ENCODE peak calls at places on chromosomes 7 and 10, in five cellular contexts. V is pancreas, X is mucosa of descending colon, B is astrocyte, G is BE2C. F is an unnamed sample.

GRCh38 chr7:42692609-42693008 is 219.3 kb downstream of the C7orf25 start:
- DNase-seq in B (peak; percentile 34), G (no peak), V (no peak), X (no peak), F (no peak)

GRCh38 chr7:26428571-26428970 is 136.9 kb downstream of the SNX10 start:
- DNase-seq in G (no peak), B (no peak), V (no peak), X (no peak), F (no peak)

GRCh38 chr7:112500619-112501018 is 19.8 kb downstream of the LSMEM1 start:
- DNase-seq in B (no peak), V (no peak), X (no peak), G (no peak), F (no peak)

GRCh38 chr7:29843106-29843505 is 36.8 kb downstream of the WIPF3 start:
- DNase-seq in G (no peak), X (no peak), V (no peak), B (no peak), F (no peak)

GRCh38 chr10:32142646-32143045 is 86.4 kb upstream of the KIF5B start:
- DNase-seq in G (no peak), X (no peak), V (no peak), B (peak; percentile 36), F (no peak)

GRCh38 chr10:102604379-102604960 is 39.8 kb upstream of the TRIM8 start:
- DNase-seq in G (no peak), V (no peak), X (no peak), B (peak; percentile 89), F (peak; percentile 65)

GRCh38 chr7:154931906-154932305 is 71.0 kb downstream of the PAXIP1 start:
- DNase-seq in B (peak; percentile 53), V (no peak), G (no peak), X (no peak), F (no peak)

GRCh38 chr10:12681250-12681649 is 320.3 kb downstream of the CCDC3 start:
- DNase-seq in G (no peak), B (no peak), X (no peak), V (no peak), F (no peak)

DNA sequence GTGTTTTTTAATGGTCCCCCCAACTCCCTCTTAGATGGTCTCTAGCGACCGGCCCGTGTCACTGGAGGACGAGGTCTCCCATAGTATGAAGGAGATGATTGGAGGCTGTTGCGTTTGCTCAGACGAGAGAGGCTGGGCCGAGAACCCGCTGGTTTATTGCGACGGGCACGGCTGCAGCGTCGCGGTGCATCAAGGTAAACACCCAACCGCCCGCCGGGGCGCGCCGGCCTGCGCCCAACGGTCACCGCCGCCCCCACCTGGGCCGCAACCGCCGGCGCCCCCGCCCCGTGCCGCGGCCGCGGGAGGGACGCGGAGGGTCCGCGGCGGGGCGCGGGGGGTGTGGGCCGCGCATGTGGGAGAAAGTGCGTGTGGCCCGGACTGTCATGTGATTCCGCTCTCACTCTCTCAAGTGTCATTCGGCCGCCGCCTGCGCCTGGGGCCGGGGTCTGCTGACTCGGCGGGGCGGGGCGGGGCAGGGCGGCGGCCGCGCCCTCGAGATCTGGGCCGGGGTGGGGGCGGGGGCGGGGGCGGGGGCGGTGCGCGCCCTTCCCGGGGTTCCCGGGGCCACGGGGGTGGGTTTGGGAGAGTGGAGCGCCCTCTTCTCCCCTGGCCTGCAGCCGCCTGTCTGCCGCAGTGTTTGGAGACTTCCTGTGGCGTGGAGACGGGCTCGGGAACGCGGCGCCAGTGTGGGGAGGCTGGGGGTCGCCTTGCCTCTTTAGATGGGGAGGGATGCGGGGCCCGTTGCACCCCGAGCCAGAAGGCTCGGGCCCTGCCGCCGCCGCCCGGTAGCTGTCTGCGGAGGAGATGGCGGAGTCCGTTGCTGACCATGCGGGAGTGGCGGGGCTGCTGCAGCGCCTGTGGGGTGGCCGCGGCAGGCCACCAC is 820 bp downstream of the MLLT10 start:
- DNase-seq in G (peak; percentile 70), X (peak; percentile 72), B (no peak), V (peak; percentile 45), F (peak; percentile 77)
- TF ChIP-seq CTCF in G (no peak), X (no peak), B (no peak), V (no peak), F (no peak)

DNA sequence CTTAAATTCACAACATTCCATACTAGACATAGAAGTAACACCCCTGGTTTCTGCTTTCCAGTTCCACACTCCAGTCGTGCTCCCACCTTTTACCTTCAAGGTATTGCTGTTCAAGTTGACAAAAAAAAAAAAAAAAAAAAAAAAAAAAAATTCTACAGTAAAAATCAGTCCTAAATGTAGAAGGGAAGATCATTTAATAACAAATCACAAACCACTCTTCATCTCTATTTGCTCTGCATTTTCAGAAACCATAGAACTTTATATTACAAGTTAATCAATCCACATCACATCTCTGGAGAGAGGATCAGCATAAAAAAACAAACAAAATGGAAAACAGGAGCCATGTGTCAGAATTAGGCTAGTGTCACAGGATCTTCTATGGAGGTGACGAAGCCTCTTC is 206.3 kb upstream of the KLF14 start:
- DNase-seq in X (no peak), G (no peak), V (no peak), B (no peak), F (no peak)
- H3K4me3 ChIP-seq in X (peak overlapping the region; percentile 6), G (peak overlapping the region; percentile 71), V (peak overlapping the region; percentile 33), B (peak overlapping the region; percentile 84), F (peak overlapping the region; percentile 45)

GRCh38 chr10:95279042-95279820 is 11.6 kb downstream of the PDLIM1 start:
- DNase-seq in G (no peak), X (peak; percentile 11), B (peak; percentile 62), V (no peak), F (no peak)

GRCh38 chr10:95278061-95278988 is 12.5 kb downstream of the PDLIM1 start:
- DNase-seq in G (no peak), V (no peak), B (peak; percentile 46), X (peak; percentile 19), F (no peak)

GRCh38 chr10:95280637-95281036 is 10.2 kb downstream of the PDLIM1 start:
- DNase-seq in V (no peak), G (no peak), B (no peak), X (peak; percentile 6), F (no peak)

GRCh38 chr10:95282115-95282514 is 8.7 kb downstream of the PDLIM1 start:
- DNase-seq in B (no peak), V (no peak), G (no peak), X (no peak), F (no peak)

GRCh38 chr10:95281206-95281605 is 9.6 kb downstream of the PDLIM1 start:
- DNase-seq in G (no peak), B (no peak), V (no peak), X (no peak), F (no peak)
- H3K4me1 ChIP-seq in G (no peaks in the 10 kb centered on the region), B (peaks cover 27% of the 10 kb centered on the region), V (no peaks in the 10 kb centered on the region), X (peaks cover 77% of the 10 kb centered on the region), F (peaks cover 91% of the 10 kb centered on the region)

GRCh38 chr7:23653942-23654341 is 26.1 kb upstream of the FAM221A start:
- DNase-seq in X (no peak), G (no peak), B (no peak), V (no peak), F (no peak)

GRCh38 chr7:23658831-23659427 is 21.1 kb upstream of the FAM221A start:
- DNase-seq in X (no peak), G (no peak), V (no peak), B (no peak), F (no peak)

GRCh38 chr7:23655433-23655832 is 24.6 kb upstream of the FAM221A start:
- DNase-seq in X (no peak), V (no peak), G (no peak), B (no peak), F (no peak)

DNA sequence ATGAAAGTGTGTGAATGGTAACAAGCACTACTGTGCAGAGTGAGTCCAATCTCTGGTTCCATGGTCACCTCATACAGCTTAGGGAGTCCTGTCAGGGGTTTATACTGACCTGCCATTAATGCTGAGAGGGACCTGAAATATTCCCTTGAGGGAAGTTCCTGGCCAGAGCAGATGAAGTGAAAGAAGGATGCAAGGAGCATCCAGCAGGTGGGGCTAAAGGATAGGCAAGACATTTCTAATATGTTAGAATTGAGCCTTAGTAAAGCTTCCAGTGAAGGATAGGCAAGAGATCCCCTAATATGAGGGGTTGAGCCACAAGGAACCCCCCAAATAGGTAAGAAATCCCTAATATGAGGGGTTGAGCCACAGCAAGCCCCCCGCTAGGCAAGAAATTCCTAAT is 25.5 kb upstream of the FAM221A start:
- DNase-seq in G (peak; percentile 43), X (peak; percentile 69), V (peak; percentile 50), B (no peak), F (peak; percentile 30)
- TF ChIP-seq CTCF in G (peak; percentile 66), X (no peak), V (peak; percentile 25), B (no peak), F (no peak)

GRCh38 chr10:86955501-86956194 is 1.8 kb downstream of the MMRN2 start:
- DNase-seq in V (no peak), X (no peak), G (no peak), B (no peak), F (no peak)
- H3K4me3 ChIP-seq in V (no peak overlapping the region), X (no peak overlapping the region), G (no peak overlapping the region), B (no peak overlapping the region), F (no peak overlapping the region)